ENCODE peak calls at places on chromosomes 16 and 17, in eight cellular contexts. Y is amniotic epithelial cell, B is astrocyte of the spinal cord, V is globus pallidus, T is smooth muscle cell of the brain vasculature, R is cardiac muscle cell, Q is RPMI7951, A is GM20000. M is an unnamed sample.

GRCh38 chr17:1470071-1470773 is 14.2 kb upstream of the CRK start:
- DNase-seq in Q (no peak), V (no peak), R (no peak), B (no peak), A (no peak), T (no peak), Y (no peak), M (no peak)

GRCh38 chr17:79581306-79581932 is 29.4 kb downstream of the RBFOX3 start:
- DNase-seq in B (no peak), Y (no peak), T (no peak), Q (peak), R (no peak), V (no peak), A (no peak), M (no peak)

GRCh38 chr17:43645765-43646481 is 15.8 kb downstream of the MEOX1 start:
- DNase-seq in Y (peak), Q (peak), R (no peak), V (no peak), B (no peak), T (no peak), A (no peak), M (no peak)

GRCh38 chr17:74746922-74747321 is 1.5 kb upstream of the NHERF1 start:
- DNase-seq in B (no peak), T (no peak), R (peak), Y (peak), V (no peak), Q (no peak), A (no peak), M (no peak)

GRCh38 chr16:9092282-9092962 is 978 bp downstream of the HAPSTR1 start:
- DNase-seq in V (peak), Y (no peak), Q (peak), A (peak), B (no peak), T (no peak), R (peak), M (peak)

GRCh38 chr17:38579934-38580333 is 25.8 kb downstream of the SRCIN1 start:
- DNase-seq in B (no peak), T (no peak), Y (peak), R (peak), Q (peak), V (peak), A (no peak), M (peak)

GRCh38 chr16:90084215-90084614 is 7.1 kb upstream of the PRDM7 start:
- DNase-seq in B (no peak), T (no peak), R (no peak), V (no peak), Y (peak), A (no peak), Q (no peak), M (no peak)

GRCh38 chr16:6926341-6926740 is 406.3 kb upstream of the RBFOX1 start:
- DNase-seq in R (no peak), A (no peak), B (no peak), Y (no peak), T (no peak), Q (no peak), V (no peak), M (no peak)

GRCh38 chr17:42577140-42577531 is 393 bp downstream of the PSMC3IP start:
- DNase-seq in A (no peak), R (no peak), B (no peak), V (no peak), Q (peak), T (no peak), Y (no peak), M (no peak)

GRCh38 chr16:57533618-57534336 is 2.6 kb downstream of the CCDC102A start:
- DNase-seq in Q (peak), T (no peak), A (no peak), R (peak), V (no peak), B (no peak), Y (no peak), M (peak)

GRCh38 chr16:67403976-67404555 is 10.8 kb upstream of the TPPP3 start:
- DNase-seq in R (no peak), B (no peak), A (no peak), V (no peak), Q (no peak), Y (no peak), T (no peak), M (no peak)

GRCh38 chr16:89031715-89032659 is 55.0 kb upstream of the CBFA2T3 start:
- DNase-seq in A (peak), Y (no peak), V (peak), T (no peak), R (no peak), B (no peak), Q (no peak), M (no peak)

M was measured in HEK293T.